ENCODE peak calls at places on chromosomes 13 and 19, in six cellular contexts. One of them, this sample, is unnamed. For H3K4me1, the result is how much of the 10 kb centered on the place peaks cover.

GRCh38 chr19:51702103-51702753 is 9.1 kb downstream of the SPACA6 start:
- DNase-seq in CD8-positive, alpha-beta T cell: no peak
- DNase-seq in cardiac muscle cell: peak
- DNase-seq in HAP-1: peak
- DNase-seq in breast epithelium: peak
- DNase-seq in tibial artery: peak
- DNase-seq in this sample: no peak

GRCh38 chr19:3646336-3647092 is 19.9 kb upstream of the CACTIN start:
- DNase-seq in cardiac muscle cell: no peak
- DNase-seq in tibial artery: no peak
- DNase-seq in HAP-1: no peak
- DNase-seq in breast epithelium: no peak
- DNase-seq in CD8-positive, alpha-beta T cell: no peak
- DNase-seq in this sample: no peak

GRCh38 chr19:6579450-6580178 is 11.3 kb downstream of the CD70 start:
- DNase-seq in cardiac muscle cell: no peak
- DNase-seq in HAP-1: no peak
- DNase-seq in CD8-positive, alpha-beta T cell: no peak
- DNase-seq in tibial artery: no peak
- DNase-seq in breast epithelium: no peak
- DNase-seq in this sample: no peak

GRCh38 chr13:100536643-100537180 is 51.9 kb downstream of the GGACT start:
- DNase-seq in CD8-positive, alpha-beta T cell: peak
- DNase-seq in cardiac muscle cell: no peak
- DNase-seq in breast epithelium: no peak
- DNase-seq in HAP-1: no peak
- DNase-seq in tibial artery: no peak
- DNase-seq in this sample: no peak

GRCh38 chr19:19405919-19406877 is 723 bp downstream of the GATAD2A start:
- DNase-seq in breast epithelium: no peak
- DNase-seq in cardiac muscle cell: peak
- DNase-seq in CD8-positive, alpha-beta T cell: peak
- DNase-seq in HAP-1: peak
- DNase-seq in tibial artery: peak
- DNase-seq in this sample: no peak

GRCh38 chr13:58953638-58954037 is 1210.1 kb downstream of the DIAPH3 start:
- DNase-seq in breast epithelium: no peak
- DNase-seq in HAP-1: no peak
- DNase-seq in cardiac muscle cell: no peak
- DNase-seq in CD8-positive, alpha-beta T cell: no peak
- DNase-seq in tibial artery: no peak
- DNase-seq in this sample: no peak

GRCh38 chr19:6126335-6126974 is 9.0 kb upstream of the ACSBG2 start:
- DNase-seq in tibial artery: no peak
- DNase-seq in HAP-1: peak
- DNase-seq in breast epithelium: no peak
- DNase-seq in CD8-positive, alpha-beta T cell: no peak
- DNase-seq in cardiac muscle cell: peak
- DNase-seq in this sample: no peak

GRCh38 chr19:34224996-34225658 is 29.2 kb upstream of the GARRE1 start:
- DNase-seq in CD8-positive, alpha-beta T cell: no peak
- DNase-seq in cardiac muscle cell: peak
- DNase-seq in HAP-1: no peak
- DNase-seq in tibial artery: no peak
- DNase-seq in breast epithelium: no peak
- DNase-seq in this sample: no peak

GRCh38 chr13:34349091-34349722 is 531.3 kb downstream of the RFC3 start:
- DNase-seq in cardiac muscle cell: peak
- DNase-seq in CD8-positive, alpha-beta T cell: no peak
- DNase-seq in HAP-1: no peak
- DNase-seq in tibial artery: peak
- DNase-seq in breast epithelium: peak
- DNase-seq in this sample: no peak

GRCh38 chr13:31175847-31176536 is 14.3 kb upstream of the HSPH1 start:
- DNase-seq in tibial artery: no peak
- DNase-seq in CD8-positive, alpha-beta T cell: no peak
- DNase-seq in cardiac muscle cell: no peak
- DNase-seq in HAP-1: no peak
- DNase-seq in breast epithelium: no peak
- DNase-seq in this sample: no peak

GRCh38 chr19:17311455-17312248 is 2.3 kb downstream of the DDA1 start:
- DNase-seq in CD8-positive, alpha-beta T cell: no peak
- DNase-seq in cardiac muscle cell: peak
- DNase-seq in breast epithelium: no peak
- DNase-seq in tibial artery: no peak
- DNase-seq in HAP-1: no peak
- DNase-seq in this sample: no peak

GRCh38 chr19:40799558-40800338 is 757 bp downstream of the EGLN2 start:
- DNase-seq in breast epithelium: no peak
- DNase-seq in CD8-positive, alpha-beta T cell: peak
- DNase-seq in HAP-1: peak
- DNase-seq in cardiac muscle cell: peak
- DNase-seq in tibial artery: no peak
- DNase-seq in this sample: no peak

GRCh38 chr19:45238556-45238955 is 6.7 kb downstream of the EXOC3L2 start:
- DNase-seq in tibial artery: no peak
- DNase-seq in HAP-1: no peak
- DNase-seq in breast epithelium: no peak
- DNase-seq in cardiac muscle cell: no peak
- DNase-seq in CD8-positive, alpha-beta T cell: no peak
- DNase-seq in this sample: no peak

GRCh38 chr19:45821103-45821521 is 6.0 kb upstream of the RSPH6A start:
- DNase-seq in tibial artery: no peak
- DNase-seq in breast epithelium: no peak
- DNase-seq in cardiac muscle cell: no peak
- DNase-seq in HAP-1: no peak
- DNase-seq in CD8-positive, alpha-beta T cell: no peak
- DNase-seq in this sample: no peak

GRCh38 chr13:22220186-22221160 is 549.6 kb downstream of the FGF9 start:
- DNase-seq in tibial artery: no peak
- DNase-seq in HAP-1: no peak
- DNase-seq in cardiac muscle cell: no peak
- DNase-seq in breast epithelium: no peak
- DNase-seq in CD8-positive, alpha-beta T cell: no peak
- DNase-seq in this sample: no peak

GRCh38 chr13:112069727-112070300 is 2.9 kb downstream of the SOX1 start:
- DNase-seq in HAP-1: no peak
- DNase-seq in breast epithelium: no peak
- DNase-seq in tibial artery: no peak
- DNase-seq in cardiac muscle cell: no peak
- DNase-seq in CD8-positive, alpha-beta T cell: no peak
- DNase-seq in this sample: no peak

GRCh38 chr19:16441661-16442071 is 30.1 kb downstream of the EPS15L1 start:
- DNase-seq in CD8-positive, alpha-beta T cell: no peak
- DNase-seq in breast epithelium: no peak
- DNase-seq in cardiac muscle cell: no peak
- DNase-seq in HAP-1: peak
- DNase-seq in tibial artery: no peak
- DNase-seq in this sample: no peak

GRCh38 chr13:73602295-73602694 is 531.9 kb downstream of the KLF12 start:
- DNase-seq in HAP-1: no peak
- DNase-seq in breast epithelium: no peak
- DNase-seq in cardiac muscle cell: peak
- DNase-seq in CD8-positive, alpha-beta T cell: no peak
- DNase-seq in tibial artery: no peak
- DNase-seq in this sample: no peak

GRCh38 chr13:87123987-87124784 is 547.0 kb upstream of the SLITRK5 start:
- DNase-seq in cardiac muscle cell: peak
- DNase-seq in HAP-1: peak
- DNase-seq in breast epithelium: no peak
- DNase-seq in CD8-positive, alpha-beta T cell: no peak
- DNase-seq in tibial artery: no peak
- DNase-seq in this sample: no peak

GRCh38 chr13:41514853-41515395 is 57.6 kb downstream of the RGCC start:
- DNase-seq in tibial artery: no peak
- DNase-seq in CD8-positive, alpha-beta T cell: no peak
- DNase-seq in cardiac muscle cell: no peak
- DNase-seq in HAP-1: no peak
- DNase-seq in breast epithelium: no peak
- DNase-seq in this sample: no peak

DNA sequence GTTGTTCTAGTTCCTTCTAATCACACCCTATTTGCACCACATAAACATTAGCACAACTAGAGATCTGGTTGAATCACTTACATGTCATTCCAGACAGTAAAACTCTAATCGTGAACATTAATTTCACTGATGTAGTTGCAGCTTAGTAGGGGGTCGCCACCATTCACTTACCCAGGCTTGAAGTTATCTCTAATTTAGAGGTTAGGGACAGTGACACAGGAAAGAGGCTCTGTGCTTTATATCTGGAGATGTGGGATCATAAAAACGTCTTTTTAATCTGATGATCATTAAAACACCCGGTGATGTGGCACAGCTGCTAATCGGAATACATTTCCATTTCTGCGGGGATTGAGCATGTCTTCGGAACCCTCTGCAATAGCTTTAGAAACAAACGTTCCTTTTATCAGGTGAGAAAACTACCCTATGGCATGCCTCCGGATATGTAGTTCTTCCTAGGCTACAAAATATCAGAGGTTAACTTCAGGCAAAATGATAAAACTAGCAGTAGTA is 523.0 kb downstream of the MYO16 start:
- DNase-seq in cardiac muscle cell: no peak
- DNase-seq in tibial artery: no peak
- DNase-seq in breast epithelium: no peak
- DNase-seq in CD8-positive, alpha-beta T cell: no peak
- DNase-seq in HAP-1: no peak
- DNase-seq in this sample: no peak
- H3K4me1 ChIP-seq in cardiac muscle cell: under half
- H3K4me1 ChIP-seq in tibial artery: under half
- H3K4me1 ChIP-seq in breast epithelium: under half
- H3K4me1 ChIP-seq in CD8-positive, alpha-beta T cell: under half
- H3K4me1 ChIP-seq in HAP-1: under half
- H3K4me1 ChIP-seq in this sample: under half

GRCh38 chr13:20721454-20722357 is 18.2 kb downstream of the IL17D start:
- DNase-seq in CD8-positive, alpha-beta T cell: no peak
- DNase-seq in tibial artery: peak
- DNase-seq in cardiac muscle cell: peak
- DNase-seq in HAP-1: no peak
- DNase-seq in breast epithelium: no peak
- DNase-seq in this sample: no peak
- H3K4me1 ChIP-seq in CD8-positive, alpha-beta T cell: under half
- H3K4me1 ChIP-seq in tibial artery: under half
- H3K4me1 ChIP-seq in cardiac muscle cell: under half
- H3K4me1 ChIP-seq in HAP-1: under half
- H3K4me1 ChIP-seq in breast epithelium: under half
- H3K4me1 ChIP-seq in this sample: under half

GRCh38 chr19:43782689-43783231 is 2.0 kb upstream of the KCNN4 start:
- DNase-seq in tibial artery: no peak
- DNase-seq in cardiac muscle cell: no peak
- DNase-seq in CD8-positive, alpha-beta T cell: no peak
- DNase-seq in breast epithelium: no peak
- DNase-seq in HAP-1: no peak
- DNase-seq in this sample: no peak
- H3K4me1 ChIP-seq in tibial artery: under half
- H3K4me1 ChIP-seq in cardiac muscle cell: under half
- H3K4me1 ChIP-seq in CD8-positive, alpha-beta T cell: under half
- H3K4me1 ChIP-seq in breast epithelium: under half
- H3K4me1 ChIP-seq in HAP-1: under half
- H3K4me1 ChIP-seq in this sample: half or more

GRCh38 chr19:1970003-1970805 is 29.2 kb downstream of the CSNK1G2 start:
- DNase-seq in cardiac muscle cell: no peak
- DNase-seq in tibial artery: no peak
- DNase-seq in breast epithelium: no peak
- DNase-seq in HAP-1: no peak
- DNase-seq in CD8-positive, alpha-beta T cell: no peak
- DNase-seq in this sample: no peak
- H3K4me1 ChIP-seq in cardiac muscle cell: under half
- H3K4me1 ChIP-seq in tibial artery: under half
- H3K4me1 ChIP-seq in breast epithelium: under half
- H3K4me1 ChIP-seq in HAP-1: under half
- H3K4me1 ChIP-seq in CD8-positive, alpha-beta T cell: under half
- H3K4me1 ChIP-seq in this sample: under half

GRCh38 chr19:8459520-8460260 is 14.9 kb downstream of the HNRNPM start:
- DNase-seq in breast epithelium: no peak
- DNase-seq in HAP-1: no peak
- DNase-seq in tibial artery: no peak
- DNase-seq in CD8-positive, alpha-beta T cell: no peak
- DNase-seq in cardiac muscle cell: peak
- DNase-seq in this sample: no peak
- H3K4me1 ChIP-seq in breast epithelium: under half
- H3K4me1 ChIP-seq in HAP-1: under half
- H3K4me1 ChIP-seq in tibial artery: under half
- H3K4me1 ChIP-seq in CD8-positive, alpha-beta T cell: under half
- H3K4me1 ChIP-seq in cardiac muscle cell: under half
- H3K4me1 ChIP-seq in this sample: under half

GRCh38 chr19:50205681-50206138 is 2.3 kb downstream of the MYH14 start:
- DNase-seq in HAP-1: no peak
- DNase-seq in breast epithelium: peak
- DNase-seq in tibial artery: no peak
- DNase-seq in cardiac muscle cell: no peak
- DNase-seq in CD8-positive, alpha-beta T cell: no peak
- DNase-seq in this sample: no peak

GRCh38 chr19:50207730-50208129 is 4.3 kb downstream of the MYH14 start:
- DNase-seq in CD8-positive, alpha-beta T cell: no peak
- DNase-seq in breast epithelium: no peak
- DNase-seq in cardiac muscle cell: no peak
- DNase-seq in HAP-1: no peak
- DNase-seq in tibial artery: no peak
- DNase-seq in this sample: no peak

GRCh38 chr19:50204811-50205675 is 1.6 kb downstream of the MYH14 start:
- DNase-seq in breast epithelium: peak
- DNase-seq in cardiac muscle cell: no peak
- DNase-seq in tibial artery: no peak
- DNase-seq in CD8-positive, alpha-beta T cell: no peak
- DNase-seq in HAP-1: peak
- DNase-seq in this sample: no peak

GRCh38 chr19:50204081-50204428 is 633 bp downstream of the MYH14 start:
- DNase-seq in breast epithelium: no peak
- DNase-seq in cardiac muscle cell: no peak
- DNase-seq in HAP-1: no peak
- DNase-seq in CD8-positive, alpha-beta T cell: no peak
- DNase-seq in tibial artery: no peak
- DNase-seq in this sample: no peak

DNA sequence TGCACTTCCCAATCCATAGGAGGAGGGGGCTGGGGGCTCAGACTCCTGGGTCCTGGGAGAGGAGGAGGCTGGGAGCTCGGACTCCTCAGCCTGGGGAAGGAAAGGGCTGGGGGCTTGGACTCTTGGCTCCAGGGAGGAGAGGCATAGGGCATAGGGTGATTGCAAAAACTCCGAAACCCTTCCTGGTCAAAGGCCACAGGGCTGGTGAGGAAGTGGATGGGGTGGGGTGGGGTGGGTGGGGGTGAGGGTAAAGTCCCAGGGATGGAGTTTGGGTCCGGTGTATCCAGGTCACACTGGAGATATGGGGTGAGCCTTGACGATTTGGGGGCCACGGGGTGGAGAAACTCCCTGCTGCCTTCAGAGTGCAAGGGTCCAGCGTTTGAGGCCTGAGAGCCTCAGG is 2.8 kb downstream of the MYH14 start:
- DNase-seq in cardiac muscle cell: no peak
- DNase-seq in CD8-positive, alpha-beta T cell: no peak
- DNase-seq in HAP-1: no peak
- DNase-seq in breast epithelium: no peak
- DNase-seq in tibial artery: no peak
- DNase-seq in this sample: no peak
- H3K4me1 ChIP-seq in cardiac muscle cell: under half
- H3K4me1 ChIP-seq in CD8-positive, alpha-beta T cell: under half
- H3K4me1 ChIP-seq in HAP-1: under half
- H3K4me1 ChIP-seq in breast epithelium: under half
- H3K4me1 ChIP-seq in tibial artery: under half
- H3K4me1 ChIP-seq in this sample: under half

This sample was measured in esophagus squamous epithelium.